ENCODE peak calls at places on chromosome 7, in four cellular contexts. L is NCI-H1105, X is EL, G is ovary. K is an unnamed sample.
A peak's percentile ranks its signal among the peaks of the same experiment; 100 is the strongest.

GRCh38 chr7:148264933-148265557 is 325.5 kb upstream of the C7orf33 start:
- DNase-seq in L (peak; percentile 45), X (peak; percentile 13), G (no peak), K (no peak)

GRCh38 chr7:2834748-2835441 is 9.2 kb downstream of the GNA12 start:
- DNase-seq in L (no peak), X (no peak), G (no peak), K (no peak)

GRCh38 chr7:101163281-101164070 is 1.9 kb downstream of the VGF start:
- DNase-seq in L (no peak), X (peak; percentile 38), G (peak; percentile 48), K (peak; percentile 83)

GRCh38 chr7:95788288-95788687 is 15.9 kb downstream of the DYNC1I1 start:
- DNase-seq in L (no peak), X (no peak), G (no peak), K (no peak)

GRCh38 chr7:49791089-49791741 is 17.8 kb downstream of the VWC2 start:
- DNase-seq in L (no peak), X (no peak), G (no peak), K (peak; percentile 72)

GRCh38 chr7:2433713-2434550 is 30.5 kb downstream of the CHST12 start:
- DNase-seq in L (no peak), X (no peak), G (no peak), K (no peak)

GRCh38 chr7:20594023-20594422 is 21.4 kb upstream of the ABCB5 start:
- DNase-seq in L (no peak), X (no peak), G (no peak), K (no peak)

GRCh38 chr7:113918946-113919345 is at the start of gene PPP1R3A:
- DNase-seq in L (no peak), X (no peak), G (no peak), K (no peak)

GRCh38 chr7:148909560-148909959 is 25.5 kb upstream of the EZH2 start:
- DNase-seq in L (no peak), X (no peak), G (no peak), K (no peak)

GRCh38 chr7:17255930-17256329 is 42.5 kb upstream of the AHR start:
- DNase-seq in L (no peak), X (no peak), G (no peak), K (no peak)

GRCh38 chr7:105429746-105430612 is 41.3 kb upstream of the SRPK2 start:
- DNase-seq in L (peak; percentile 50), X (peak; percentile 51), G (no peak), K (no peak)

GRCh38 chr7:132882714-132883428 is 199.0 kb downstream of the CHCHD3 start:
- DNase-seq in L (no peak), X (no peak), G (no peak), K (no peak)

GRCh38 chr7:127943541-127944521 is 87.4 kb downstream of the LRRC4 start:
- DNase-seq in L (peak; percentile 78), X (no peak), G (no peak), K (no peak)

GRCh38 chr7:107891619-107892366 is 810 bp downstream of the DLD start:
- DNase-seq in L (no peak), X (peak; percentile 39), G (no peak), K (no peak)

GRCh38 chr7:101238226-101239182 is 902 bp upstream of the CLDN15 start:
- DNase-seq in L (no peak), X (no peak), G (no peak), K (no peak)

GRCh38 chr7:151057737-151057988 is at the start of gene CDK5:
- DNase-seq in L (no peak), X (no peak), G (no peak), K (no peak)

GRCh38 chr7:71372991-71373390 is 241.0 kb downstream of the GALNT17 start:
- DNase-seq in L (no peak), X (no peak), G (no peak), K (peak; percentile 3)

GRCh38 chr7:146864644-146865043 is 748.0 kb downstream of the CNTNAP2 start:
- DNase-seq in L (no peak), X (no peak), G (no peak), K (no peak)

GRCh38 chr7:48139461-48139860 is 31.8 kb upstream of the ABCA13 start:
- DNase-seq in L (no peak), X (peak; percentile 35), G (no peak), K (no peak)

GRCh38 chr7:4715385-4715770 is 33.3 kb downstream of the FOXK1 start:
- DNase-seq in L (no peak), X (no peak), G (peak; percentile 56), K (no peak)

GRCh38 chr7:150901160-150902035 is 49.1 kb downstream of the AOC1 start:
- DNase-seq in L (peak; percentile 63), X (no peak), G (no peak), K (peak; percentile 56)

GRCh38 chr7:137146996-137147720 is 196.4 kb downstream of the PTN start:
- DNase-seq in L (no peak), X (peak; percentile 26), G (no peak), K (no peak)

GRCh38 chr7:148058753-148059152 is 531.8 kb upstream of the C7orf33 start:
- DNase-seq in L (no peak), X (no peak), G (no peak), K (no peak)

GRCh38 chr7:44470080-44470479 is 20.4 kb downstream of the NUDCD3 start:
- DNase-seq in L (no peak), X (no peak), G (no peak), K (no peak)

GRCh38 chr7:26500749-26501352 is 209.2 kb downstream of the SNX10 start:
- DNase-seq in L (peak; percentile 30), X (peak; percentile 12), G (no peak), K (no peak)

GRCh38 chr7:585229-585711 is 65.6 kb upstream of the PDGFA start:
- DNase-seq in L (no peak), X (no peak), G (no peak), K (no peak)

GRCh38 chr7:33590902-33591301 is 314.4 kb upstream of the BMPER start:
- DNase-seq in L (no peak), X (peak; percentile 77), G (no peak), K (no peak)

GRCh38 chr7:94701555-94701973 is 45.6 kb upstream of the SGCE start:
- DNase-seq in L (no peak), X (peak; percentile 54), G (no peak), K (peak; percentile 61)

GRCh38 chr7:23938230-23938629 is 228.2 kb downstream of the STK31 start:
- DNase-seq in L (no peak), X (no peak), G (no peak), K (no peak)

GRCh38 chr7:65307651-65308299 is 65.9 kb upstream of the ZNF92 start:
- DNase-seq in L (peak; percentile 76), X (peak; percentile 53), G (peak; percentile 35), K (peak; percentile 79)

GRCh38 chr7:12481722-12482121 is 78.1 kb upstream of the VWDE start:
- DNase-seq in L (no peak), X (no peak), G (no peak), K (no peak)